ENCODE peak calls at places on chromosomes 16 and 17, in six cellular contexts. One of them, this sample, is unnamed. For H3K79me1, the result is how much of the 10 kb centered on the place peaks cover.

GRCh38 chr17:46736100-46736499 is 82.4 kb downstream of the WNT3 start:
- DNase-seq in IMR-90: no peak
- DNase-seq in H9: no peak
- DNase-seq in H1: no peak
- DNase-seq in trophoblast cell: no peak
- DNase-seq in mesendoderm: no peak
- DNase-seq in this sample: no peak

GRCh38 chr16:84785843-84786538 is 33.8 kb upstream of the CRISPLD2 start:
- DNase-seq in mesendoderm: no peak
- DNase-seq in H9: no peak
- DNase-seq in IMR-90: peak
- DNase-seq in H1: no peak
- DNase-seq in trophoblast cell: no peak
- DNase-seq in this sample: peak

GRCh38 chr16:53768167-53768566 is 64.2 kb downstream of the FTO start:
- DNase-seq in IMR-90: peak
- DNase-seq in H9: no peak
- DNase-seq in trophoblast cell: no peak
- DNase-seq in mesendoderm: no peak
- DNase-seq in H1: no peak
- DNase-seq in this sample: no peak

GRCh38 chr17:70552230-70552981 is 383.1 kb downstream of the KCNJ2 start:
- DNase-seq in H1: no peak
- DNase-seq in H9: peak
- DNase-seq in IMR-90: peak
- DNase-seq in mesendoderm: peak
- DNase-seq in trophoblast cell: no peak
- DNase-seq in this sample: peak

GRCh38 chr17:9259419-9259818 is 238.1 kb downstream of the NTN1 start:
- DNase-seq in mesendoderm: no peak
- DNase-seq in IMR-90: no peak
- DNase-seq in trophoblast cell: peak
- DNase-seq in H9: no peak
- DNase-seq in H1: no peak
- DNase-seq in this sample: no peak

GRCh38 chr17:48577330-48577945 is 712 bp downstream of the HOXB4 start:
- DNase-seq in mesendoderm: no peak
- DNase-seq in trophoblast cell: no peak
- DNase-seq in H1: no peak
- DNase-seq in IMR-90: peak
- DNase-seq in H9: no peak
- DNase-seq in this sample: peak

GRCh38 chr17:45756266-45756989 is 27.7 kb upstream of the CRHR1 start:
- DNase-seq in H1: no peak
- DNase-seq in H9: no peak
- DNase-seq in IMR-90: no peak
- DNase-seq in trophoblast cell: no peak
- DNase-seq in mesendoderm: no peak
- DNase-seq in this sample: no peak

GRCh38 chr17:50154604-50155003 is 4.1 kb upstream of the PPP1R9B start:
- DNase-seq in H1: no peak
- DNase-seq in mesendoderm: no peak
- DNase-seq in IMR-90: no peak
- DNase-seq in trophoblast cell: no peak
- DNase-seq in H9: no peak
- DNase-seq in this sample: no peak

GRCh38 chr17:61058066-61058465 is 341.6 kb upstream of the TBX2 start:
- DNase-seq in mesendoderm: no peak
- DNase-seq in trophoblast cell: no peak
- DNase-seq in H9: no peak
- DNase-seq in IMR-90: no peak
- DNase-seq in H1: no peak
- DNase-seq in this sample: no peak

GRCh38 chr17:50954641-50955121 is 88.5 kb upstream of the TOB1 start:
- DNase-seq in H9: no peak
- DNase-seq in H1: no peak
- DNase-seq in trophoblast cell: no peak
- DNase-seq in mesendoderm: no peak
- DNase-seq in IMR-90: no peak
- DNase-seq in this sample: no peak

GRCh38 chr17:38800237-38800760 is 943 bp upstream of the PIP4K2B start:
- DNase-seq in mesendoderm: no peak
- DNase-seq in H9: no peak
- DNase-seq in trophoblast cell: no peak
- DNase-seq in H1: no peak
- DNase-seq in IMR-90: no peak
- DNase-seq in this sample: peak

DNA sequence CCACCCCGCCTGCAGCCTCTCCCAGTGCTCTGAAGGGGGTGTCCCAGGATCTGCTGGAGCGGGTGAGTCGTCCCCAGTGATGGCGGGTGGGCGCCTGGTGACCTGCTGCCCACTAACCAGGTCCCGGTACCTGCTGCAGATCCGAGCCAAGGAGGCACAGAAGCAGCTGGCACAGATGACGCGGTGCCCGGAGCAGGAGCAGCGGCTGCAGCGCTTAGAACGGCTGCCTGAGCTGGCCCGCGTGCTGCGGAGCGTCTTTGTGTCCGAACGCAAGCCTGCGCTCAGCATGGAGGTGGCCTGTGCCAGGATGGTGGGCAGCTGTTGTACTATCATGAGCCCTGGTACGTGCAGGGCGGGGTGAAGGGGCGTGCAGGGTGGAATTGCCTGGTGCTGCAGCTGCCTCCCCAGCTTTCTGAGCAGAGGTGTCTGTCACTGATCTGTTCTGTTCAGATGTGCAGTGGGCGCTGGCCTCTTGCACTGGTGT is 3.6 kb downstream of the CDT1 start:
- DNase-seq in mesendoderm: no peak
- DNase-seq in H1: no peak
- DNase-seq in H9: no peak
- DNase-seq in IMR-90: no peak
- DNase-seq in trophoblast cell: no peak
- DNase-seq in this sample: no peak
- H3K79me1 ChIP-seq in mesendoderm: under half
- H3K79me1 ChIP-seq in H1: under half
- H3K79me1 ChIP-seq in H9: under half
- H3K79me1 ChIP-seq in IMR-90: half or more
- H3K79me1 ChIP-seq in trophoblast cell: under half
- H3K79me1 ChIP-seq in this sample: under half

GRCh38 chr17:57605734-57606105 is 139.4 kb downstream of the CCDC182 start:
- DNase-seq in H1: no peak
- DNase-seq in mesendoderm: no peak
- DNase-seq in trophoblast cell: no peak
- DNase-seq in IMR-90: no peak
- DNase-seq in H9: no peak
- DNase-seq in this sample: no peak

GRCh38 chr17:57602896-57603295 is 142.2 kb downstream of the CCDC182 start:
- DNase-seq in IMR-90: no peak
- DNase-seq in mesendoderm: no peak
- DNase-seq in H9: no peak
- DNase-seq in trophoblast cell: no peak
- DNase-seq in H1: no peak
- DNase-seq in this sample: no peak

GRCh38 chr17:57603978-57604377 is 141.1 kb downstream of the CCDC182 start:
- DNase-seq in H1: no peak
- DNase-seq in H9: no peak
- DNase-seq in mesendoderm: no peak
- DNase-seq in IMR-90: no peak
- DNase-seq in trophoblast cell: no peak
- DNase-seq in this sample: no peak

GRCh38 chr17:57604771-57605733 is 140.0 kb downstream of the CCDC182 start:
- DNase-seq in mesendoderm: no peak
- DNase-seq in H9: no peak
- DNase-seq in trophoblast cell: no peak
- DNase-seq in IMR-90: peak
- DNase-seq in H1: no peak
- DNase-seq in this sample: peak

DNA sequence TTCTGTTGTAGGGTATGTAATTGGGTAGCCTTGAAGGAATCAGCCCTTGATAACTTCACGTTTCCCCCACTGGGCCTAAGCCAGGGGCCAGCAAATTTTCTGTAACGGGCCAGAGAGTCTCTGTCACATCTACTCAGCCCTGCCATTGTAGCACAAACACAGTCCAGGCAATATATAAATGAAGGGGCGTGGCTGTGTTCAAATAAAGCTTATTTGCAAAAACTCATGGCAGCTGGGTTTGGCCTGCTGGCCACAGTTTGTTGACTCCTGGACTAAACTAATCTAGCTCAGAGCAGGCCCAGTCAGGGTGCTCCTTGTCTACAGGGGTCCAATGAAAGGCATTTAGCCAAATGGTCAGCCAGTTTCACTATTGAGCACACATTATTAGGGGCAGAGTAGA is 141.6 kb downstream of the CCDC182 start:
- DNase-seq in trophoblast cell: no peak
- DNase-seq in IMR-90: no peak
- DNase-seq in H1: no peak
- DNase-seq in H9: no peak
- DNase-seq in mesendoderm: no peak
- DNase-seq in this sample: no peak
- H3K4ac ChIP-seq in trophoblast cell: no peak
- H3K4ac ChIP-seq in IMR-90: no peak
- H3K4ac ChIP-seq in H1: no peak
- H3K4ac ChIP-seq in H9: no peak
- H3K4ac ChIP-seq in mesendoderm: no peak
- H3K4ac ChIP-seq in this sample: no peak

DNA sequence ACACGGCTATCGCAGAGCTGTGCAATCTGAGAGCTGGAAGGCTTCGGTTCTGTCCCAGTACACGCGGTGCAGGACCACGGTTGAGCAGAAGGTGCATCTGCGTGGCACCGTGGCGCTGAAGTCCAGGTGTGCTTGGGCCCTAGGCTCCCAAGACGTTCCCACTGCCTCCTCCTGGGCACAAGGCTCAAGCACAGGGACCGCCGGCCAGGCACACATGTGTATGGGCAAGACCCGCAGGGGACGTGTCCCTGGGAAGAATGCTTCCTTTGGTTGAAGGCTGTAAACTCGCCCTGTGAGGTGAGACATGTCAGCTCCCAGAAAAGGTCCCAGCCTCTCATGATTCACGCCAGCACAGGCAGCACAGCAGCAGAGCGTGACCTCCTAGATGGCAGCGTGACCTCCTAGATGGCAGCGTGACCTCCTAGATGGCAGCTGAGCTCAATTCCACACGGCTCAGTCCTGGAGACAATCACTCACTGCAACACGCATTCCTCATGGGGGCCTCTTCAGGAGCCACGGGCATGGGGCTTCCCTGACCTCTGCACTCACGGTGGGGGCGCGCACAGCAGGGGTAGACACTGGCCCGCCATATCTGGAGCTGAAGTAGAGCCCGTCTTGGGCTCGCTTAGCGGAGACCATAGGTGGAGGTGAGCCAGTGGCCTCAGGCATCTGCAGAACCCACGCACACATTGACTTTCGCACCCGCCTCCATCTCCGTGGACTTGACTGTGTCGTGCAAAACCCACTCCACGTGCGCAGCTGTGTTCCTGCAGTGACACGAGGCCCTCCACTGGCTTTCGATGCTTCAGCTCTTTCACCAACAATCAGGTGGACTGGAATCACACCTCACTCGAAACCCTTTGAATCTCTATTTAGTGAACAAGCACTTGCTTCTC is 85.0 kb upstream of the CHMP6 start:
- DNase-seq in mesendoderm: no peak
- DNase-seq in IMR-90: no peak
- DNase-seq in trophoblast cell: no peak
- DNase-seq in H9: no peak
- DNase-seq in H1: no peak
- DNase-seq in this sample: no peak
- H4K8ac ChIP-seq in mesendoderm: no peak
- H4K8ac ChIP-seq in IMR-90: no peak
- H4K8ac ChIP-seq in trophoblast cell: no peak
- H4K8ac ChIP-seq in H9: no peak
- H4K8ac ChIP-seq in H1: no peak
- H4K8ac ChIP-seq in this sample: no peak

GRCh38 chr16:789451-789850 is 1.0 kb downstream of the CHTF18 start:
- DNase-seq in IMR-90: no peak
- DNase-seq in mesendoderm: no peak
- DNase-seq in H9: no peak
- DNase-seq in trophoblast cell: no peak
- DNase-seq in H1: no peak
- DNase-seq in this sample: no peak
- H3K79me1 ChIP-seq in IMR-90: under half
- H3K79me1 ChIP-seq in mesendoderm: under half
- H3K79me1 ChIP-seq in H9: under half
- H3K79me1 ChIP-seq in trophoblast cell: under half
- H3K79me1 ChIP-seq in H1: under half
- H3K79me1 ChIP-seq in this sample: under half

DNA sequence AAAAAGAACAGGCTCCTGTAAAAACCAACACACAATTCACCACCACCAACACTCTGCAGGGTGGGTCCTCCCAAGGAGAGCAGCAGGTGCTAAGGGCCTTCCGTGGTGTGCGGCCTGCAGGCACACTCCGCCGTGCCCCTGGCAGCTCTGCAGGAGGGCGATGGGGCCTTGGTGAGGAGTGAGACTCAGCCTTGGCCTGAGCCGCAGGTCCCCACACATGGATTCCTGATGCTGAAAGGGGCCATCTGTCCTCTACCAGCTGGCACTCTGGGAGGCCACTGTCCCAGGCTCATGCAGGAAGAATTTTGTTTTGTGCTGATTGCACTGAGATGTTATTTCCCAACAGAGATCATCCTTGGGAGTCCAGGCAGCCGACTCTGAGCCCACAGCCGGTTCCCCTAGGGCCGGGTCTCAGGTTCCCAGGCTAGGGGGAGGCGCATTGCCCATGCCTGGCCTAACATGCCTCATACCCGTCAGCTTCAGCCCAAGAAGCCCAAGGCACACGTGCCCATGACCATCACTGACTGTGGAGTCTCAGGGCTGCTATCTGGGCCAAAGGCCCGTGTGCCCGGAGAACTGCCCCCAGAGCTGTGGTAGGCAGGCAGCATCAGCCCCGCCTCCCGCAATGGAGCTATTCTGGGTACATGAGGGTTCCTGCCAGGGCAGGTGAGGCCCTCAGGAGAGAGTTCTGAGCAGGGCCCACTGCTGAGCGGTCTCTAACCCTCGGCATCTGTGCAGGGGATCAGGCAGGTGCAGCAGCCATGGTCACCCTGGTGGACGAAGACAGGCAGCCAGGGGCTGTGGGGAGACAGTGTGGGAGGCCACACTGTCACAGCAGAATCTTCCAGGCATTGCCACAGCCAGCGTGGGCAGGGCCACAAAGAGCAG is 97.9 kb upstream of the ZNF469 start:
- DNase-seq in trophoblast cell: no peak
- DNase-seq in mesendoderm: no peak
- DNase-seq in IMR-90: no peak
- DNase-seq in H9: no peak
- DNase-seq in H1: no peak
- DNase-seq in this sample: no peak
- H3K4ac ChIP-seq in trophoblast cell: no peak
- H3K4ac ChIP-seq in mesendoderm: no peak
- H3K4ac ChIP-seq in IMR-90: peak
- H3K4ac ChIP-seq in H9: no peak
- H3K4ac ChIP-seq in H1: no peak
- H3K4ac ChIP-seq in this sample: no peak